ENCODE peak calls at places on chromosomes 2 and 18, in seven cellular contexts. Y is GM23338; F is activated T-helper 1 cell treated with anti-CD3 and anti-CD28 coated beads, Interleukin-2, amount 50 U/mL, for 16 hours; T is MV-4-11; V is activated CD8-positive, alpha-beta memory T cell treated with anti-CD3 and anti-CD28 coated beads, Interleukin-2, amount 10 ng/mL, durations not matched to agents 7 days and 5 days; R is stimulated activated CD4-positive, alpha-beta T cell treated with anti-CD3 and anti-CD28 coated beads, TNF-alpha, amount 100 ng/mL, for 48 hours; Q is GM12891. E is an unnamed sample.

GRCh38 chr2:216112926-216113325 is 3.8 kb downstream of the XRCC5 start:
- DNase-seq in T (no peak), F (no peak), Y (no peak), Q (no peak), R (no peak), V (no peak), E (no peak)

GRCh38 chr18:28163201-28163778 is 13.6 kb downstream of the CDH2 start:
- DNase-seq in Q (no peak), R (no peak), F (no peak), Y (no peak), T (no peak), V (no peak), E (no peak)

GRCh38 chr2:150191349-150191748 is 296.1 kb downstream of the RND3 start:
- DNase-seq in Y (no peak), R (no peak), F (no peak), T (no peak), V (no peak), Q (no peak), E (no peak)

GRCh38 chr2:8983571-8983970 is 19.9 kb downstream of the MBOAT2 start:
- DNase-seq in Y (no peak), R (no peak), F (no peak), V (no peak), Q (no peak), T (no peak), E (no peak)

GRCh38 chr2:218259099-218259921 is 1.5 kb upstream of the GPBAR1 start:
- DNase-seq in T (peak), Q (no peak), F (no peak), Y (peak), V (no peak), R (no peak), E (no peak)

GRCh38 chr18:76679259-76679658 is 143.1 kb upstream of the ZNF236 start:
- DNase-seq in F (no peak), R (no peak), Q (no peak), T (no peak), V (no peak), Y (peak), E (no peak)

GRCh38 chr18:69898241-69898861 is 49.3 kb downstream of the CD226 start:
- DNase-seq in Q (peak), T (peak), Y (no peak), R (no peak), V (peak), F (peak), E (peak)

GRCh38 chr2:28270456-28271146 is 122.1 kb upstream of the FOSL2 start:
- DNase-seq in Y (no peak), Q (no peak), R (no peak), T (no peak), F (no peak), V (no peak), E (no peak)

GRCh38 chr2:83587309-83587708 is 871.8 kb downstream of the SUCLG1 start:
- DNase-seq in Q (no peak), R (no peak), F (no peak), T (no peak), V (no peak), Y (no peak), E (no peak)

GRCh38 chr2:173290046-173290445 is 64.6 kb upstream of the CDCA7 start:
- DNase-seq in F (no peak), Y (no peak), R (no peak), Q (no peak), V (no peak), T (no peak), E (no peak)